ENCODE peak calls at places on chromosomes 13 and 19, in six cellular contexts. B is kidney epithelial cell; I is ovary; V is GM12865; G is CD4-positive, alpha-beta T cell; Y is tibial nerve. Z is an unnamed sample.

GRCh38 chr13:36275190-36276002 is 22.2 kb downstream of the CCDC169 start:
- DNase-seq in G (no peak), V (peak; percentile 59), B (peak; percentile 12), I (no peak), Y (peak; percentile 83), Z (no peak)

GRCh38 chr19:20247016-20247683 is 80.1 kb downstream of the ZNF486 start:
- DNase-seq in V (no peak), G (peak; percentile 20), I (peak; percentile 66), Y (no peak), B (no peak), Z (no peak)

GRCh38 chr19:18495204-18495911 is 26.5 kb downstream of the ELL start:
- DNase-seq in V (no peak), G (no peak), B (no peak), I (no peak), Y (no peak), Z (no peak)

GRCh38 chr19:51256053-51256682 is 5.3 kb downstream of the SIGLECL1 start:
- DNase-seq in Y (no peak), B (no peak), I (no peak), V (peak; percentile 12), G (no peak), Z (no peak)

GRCh38 chr19:4379383-4380253 is 20.7 kb downstream of the SH3GL1 start:
- DNase-seq in G (no peak), Y (no peak), V (peak; percentile 72), B (peak; percentile 94), I (no peak), Z (peak; percentile 81)

GRCh38 chr13:36865265-36865664 is 46.2 kb downstream of the RFXAP start:
- DNase-seq in G (no peak), Y (no peak), V (no peak), B (no peak), I (no peak), Z (no peak)

GRCh38 chr19:1837222-1837565 is 11.1 kb downstream of the REXO1 start:
- DNase-seq in I (no peak), G (no peak), Y (no peak), V (no peak), B (no peak), Z (no peak)

GRCh38 chr19:33214621-33215020 is 11.0 kb downstream of the SLC7A10 start:
- DNase-seq in B (no peak), V (no peak), Y (no peak), I (no peak), G (no peak), Z (no peak)

GRCh38 chr13:98265669-98266551 is 88.8 kb upstream of the RNF113B start:
- DNase-seq in B (peak; percentile 51), G (no peak), Y (peak; percentile 31), I (no peak), V (no peak), Z (no peak)

GRCh38 chr13:97502192-97502591 is 68.2 kb downstream of the RAP2A start:
- DNase-seq in I (no peak), Y (peak; percentile 19), V (no peak), G (no peak), B (no peak), Z (no peak)

GRCh38 chr19:29620931-29621351 is 14.9 kb downstream of the POP4 start:
- DNase-seq in B (no peak), I (no peak), V (peak; percentile 34), G (no peak), Y (no peak), Z (peak; percentile 21)

GRCh38 chr13:57633950-57634828 is 2.6 kb downstream of the PCDH17 start:
- DNase-seq in B (no peak), G (no peak), V (no peak), I (no peak), Y (no peak), Z (no peak)

GRCh38 chr19:1270168-1270853 is 1.2 kb downstream of the CIRBP start:
- DNase-seq in Y (no peak), I (no peak), G (no peak), V (no peak), B (no peak), Z (no peak)

GRCh38 chr19:38090561-38090960 is 133.5 kb downstream of the DPF1 start:
- DNase-seq in Y (no peak), G (no peak), V (no peak), B (no peak), I (no peak), Z (no peak)

GRCh38 chr13:101639711-101640110 is 187.2 kb downstream of the ITGBL1 start:
- DNase-seq in Y (no peak), V (no peak), B (no peak), I (no peak), G (no peak), Z (no peak)

GRCh38 chr13:107020393-107020792 is 452.5 kb upstream of the ARGLU1 start:
- DNase-seq in V (no peak), Y (no peak), B (no peak), G (no peak), I (no peak), Z (no peak)

GRCh38 chr19:40403262-40403984 is 9.8 kb downstream of the PRX start:
- DNase-seq in B (peak; percentile 74), Y (peak; percentile 85), V (peak; percentile 97), I (peak; percentile 88), G (peak; percentile 67), Z (peak; percentile 95)

GRCh38 chr19:1974381-1975066 is 33.6 kb downstream of the CSNK1G2 start:
- DNase-seq in G (no peak), V (no peak), I (no peak), B (no peak), Y (no peak), Z (no peak)

GRCh38 chr19:4371209-4371897 is 28.0 kb downstream of the MPND start:
- DNase-seq in Y (no peak), G (no peak), V (no peak), I (peak; percentile 44), B (no peak), Z (no peak)

GRCh38 chr19:4278926-4279529 is at the start of gene SHD:
- DNase-seq in V (no peak), B (no peak), Y (no peak), G (no peak), I (no peak), Z (no peak)

GRCh38 chr13:55613429-55614187 is 1527.1 kb upstream of the PRR20A start:
- DNase-seq in B (no peak), I (no peak), V (no peak), G (no peak), Y (no peak), Z (no peak)

DNA sequence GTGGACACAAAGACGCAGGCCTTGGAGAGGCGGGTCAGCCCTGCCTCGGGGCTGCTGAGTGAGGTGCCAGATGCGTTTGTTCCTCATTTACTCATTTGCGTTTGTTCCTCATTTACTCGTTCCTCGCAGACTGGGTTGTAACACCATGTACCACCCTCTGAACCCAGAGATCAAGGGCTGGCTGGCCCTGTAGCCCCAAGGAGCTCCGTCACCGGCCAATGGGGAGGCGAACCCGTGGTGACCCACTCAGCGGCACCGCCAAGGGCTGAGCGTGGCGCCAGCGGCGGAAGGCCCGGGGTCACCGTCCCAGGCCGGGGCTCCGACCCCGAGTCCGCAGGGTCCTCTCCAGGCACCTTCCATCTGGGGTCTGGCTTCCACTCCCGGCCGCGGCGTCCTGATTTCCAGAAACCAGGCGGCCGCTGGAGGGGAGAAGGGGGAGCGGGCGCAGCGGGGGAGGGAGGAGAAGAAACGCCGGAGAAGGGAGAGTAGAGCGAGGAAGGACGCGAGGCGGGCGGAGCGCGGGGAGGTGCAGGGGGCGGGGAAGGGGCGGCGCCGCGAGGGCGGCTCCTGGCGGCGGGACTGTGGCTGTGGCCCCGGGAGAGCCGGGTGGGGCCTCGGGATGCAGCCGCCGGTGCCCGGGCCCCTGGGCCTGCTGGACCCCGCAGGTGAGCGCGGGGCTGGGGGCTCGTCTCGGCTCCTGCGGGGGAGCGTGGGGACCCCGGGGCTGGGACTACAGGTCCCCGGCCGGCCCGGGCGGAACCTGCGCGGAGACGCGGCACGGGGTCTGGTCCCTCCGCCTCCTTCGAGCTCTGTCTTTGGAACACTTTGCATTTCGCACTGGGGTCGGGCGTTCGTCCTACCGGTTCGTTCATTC is at the start of gene TMEM255B:
- DNase-seq in B (no peak), I (peak; percentile 88), V (peak; percentile 48), Y (peak; percentile 79), G (peak; percentile 69), Z (peak; percentile 91)
- TF ChIP-seq CTCF in B (no peak), I (no peak), V (no peak), Y (peak; percentile 51), G (peak; percentile 49), Z (peak; percentile 50)

GRCh38 chr13:24360106-24360505 is 50.7 kb downstream of the C1QTNF9 start:
- DNase-seq in Y (no peak), B (no peak), I (no peak), V (no peak), G (no peak), Z (no peak)

GRCh38 chr13:24365191-24365590 is 55.8 kb downstream of the C1QTNF9 start:
- DNase-seq in I (no peak), B (no peak), Y (no peak), V (no peak), G (no peak), Z (no peak)

GRCh38 chr13:24361852-24362366 is 52.5 kb downstream of the C1QTNF9 start:
- DNase-seq in I (no peak), Y (no peak), B (no peak), V (no peak), G (no peak), Z (no peak)

GRCh38 chr13:24361138-24361537 is 51.8 kb downstream of the C1QTNF9 start:
- DNase-seq in Y (no peak), B (no peak), I (no peak), V (no peak), G (no peak), Z (no peak)

GRCh38 chr13:24362435-24362951 is 53.1 kb downstream of the C1QTNF9 start:
- DNase-seq in G (no peak), I (no peak), V (no peak), Y (no peak), B (no peak), Z (no peak)
- TF ChIP-seq CTCF in G (no peak), I (no peak), V (no peak), Y (no peak), B (no peak), Z (no peak)

DNA sequence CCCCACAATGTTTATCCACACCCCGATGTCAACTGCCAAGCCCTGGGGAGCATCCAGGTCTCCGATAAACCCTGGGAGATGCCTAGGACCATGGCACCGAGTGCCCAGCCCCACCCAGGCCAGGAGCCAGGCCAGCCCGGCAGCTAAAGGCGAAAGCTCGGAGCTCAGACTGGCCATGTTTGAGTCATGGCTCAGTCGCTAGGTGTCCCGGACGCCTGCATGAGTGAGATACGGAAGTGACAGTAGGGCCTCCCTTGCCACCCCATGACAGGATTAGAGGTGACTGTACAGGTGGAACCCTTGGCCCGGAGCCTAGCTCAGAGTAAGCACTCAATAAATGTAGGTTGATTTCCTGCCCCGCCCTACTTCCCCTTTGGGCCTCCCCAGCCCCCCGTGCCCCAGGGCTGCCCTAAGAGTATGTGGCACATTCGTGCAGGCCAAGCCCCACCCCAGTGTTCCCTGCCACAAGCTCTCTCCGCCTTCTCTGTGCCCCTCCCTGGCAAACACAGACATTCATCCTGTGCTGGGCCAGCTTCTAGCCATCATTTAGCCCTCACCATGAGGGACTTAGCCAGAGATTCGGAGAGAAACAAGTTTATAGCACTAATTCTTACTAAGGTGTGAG is 5.8 kb upstream of the TPM4 start:
- DNase-seq in B (no peak), G (peak; percentile 69), V (peak; percentile 88), I (no peak), Y (no peak), Z (peak; percentile 90)
- TF ChIP-seq CTCF in B (no peak), G (peak; percentile 37), V (no peak), I (no peak), Y (no peak), Z (no peak)

GRCh38 chr19:55913643-55914268 is 18.4 kb downstream of the NLRP13 start:
- DNase-seq in I (no peak), Y (no peak), B (no peak), V (peak; percentile 1), G (no peak), Z (no peak)
- TF ChIP-seq CTCF in I (no peak), Y (no peak), B (no peak), V (peak; percentile 24), G (no peak), Z (no peak)

Z was measured in lower lobe of right lung.